ENCODE peak calls at places on chromosomes 5 and 9, in six cellular contexts. W, Q, P, D, K and X are unnamed samples.

GRCh38 chr5:72151169-72151568 is 43.9 kb downstream of the MAP1B start:
- DNase-seq in P (no peak), W (no peak), K (no peak), Q (no peak), D (no peak), X (no peak)

GRCh38 chr5:154751854-154752253 is 3.3 kb upstream of the LARP1 start:
- DNase-seq in P (no peak), D (no peak), Q (no peak), W (no peak), K (no peak), X (no peak)

GRCh38 chr5:77143998-77144836 is 57.1 kb upstream of the ZBED3 start:
- DNase-seq in W (peak; percentile 68), Q (peak; percentile 82), D (peak; percentile 44), P (peak; percentile 82), K (peak; percentile 56), X (peak; percentile 75)

GRCh38 chr9:35705372-35705771 is 15.6 kb upstream of the TPM2 start:
- DNase-seq in P (no peak), K (no peak), W (no peak), Q (no peak), D (no peak), X (no peak)

GRCh38 chr9:38016375-38017120 is 52.5 kb downstream of the SHB start:
- DNase-seq in Q (no peak), P (no peak), W (no peak), D (no peak), K (no peak), X (no peak)

GRCh38 chr9:89419978-89420394 is 77.9 kb downstream of the SEMA4D start:
- DNase-seq in Q (no peak), D (no peak), W (no peak), P (no peak), K (no peak), X (no peak)

GRCh38 chr9:108476574-108476973 is 379.2 kb downstream of the ACTL7B start:
- DNase-seq in K (no peak), W (no peak), P (no peak), D (no peak), Q (no peak), X (no peak)

GRCh38 chr5:170482511-170482910 is 21.3 kb upstream of the KCNIP1 start:
- DNase-seq in P (no peak), Q (no peak), K (no peak), D (no peak), W (no peak), X (no peak)

GRCh38 chr5:1761453-1761755 is 38.2 kb downstream of the MRPL36 start:
- DNase-seq in K (no peak), P (no peak), Q (no peak), D (no peak), W (no peak), X (no peak)

GRCh38 chr5:14316471-14316870 is 173.3 kb downstream of the TRIO start:
- DNase-seq in W (no peak), K (peak; percentile 22), Q (no peak), P (no peak), D (no peak), X (no peak)